ENCODE peak calls at places on chromosomes 5 and 9, in seven cellular contexts. One of them, this sample, is unnamed.

GRCh38 chr9:134139081-134139480 is 3.2 kb downstream of the WDR5 start:
- DNase-seq in prostate gland: no peak
- DNase-seq in H1: no peak
- DNase-seq in IMR-90: peak; percentile 44
- DNase-seq in adrenal gland: no peak
- DNase-seq in upper lobe of left lung: no peak
- DNase-seq in ovary: no peak
- DNase-seq in this sample: no peak

GRCh38 chr5:35324201-35324600 is 93.9 kb upstream of the PRLR start:
- DNase-seq in ovary: no peak
- DNase-seq in H1: no peak
- DNase-seq in prostate gland: no peak
- DNase-seq in adrenal gland: no peak
- DNase-seq in IMR-90: no peak
- DNase-seq in upper lobe of left lung: peak; percentile 25
- DNase-seq in this sample: no peak

GRCh38 chr5:146553446-146553845 is 37.5 kb upstream of the GPR151 start:
- DNase-seq in IMR-90: no peak
- DNase-seq in prostate gland: no peak
- DNase-seq in upper lobe of left lung: no peak
- DNase-seq in adrenal gland: no peak
- DNase-seq in ovary: no peak
- DNase-seq in H1: no peak
- DNase-seq in this sample: no peak

GRCh38 chr9:84754896-84755295 is 85.4 kb downstream of the NTRK2 start:
- DNase-seq in IMR-90: no peak
- DNase-seq in ovary: no peak
- DNase-seq in H1: no peak
- DNase-seq in adrenal gland: no peak
- DNase-seq in upper lobe of left lung: no peak
- DNase-seq in prostate gland: no peak
- DNase-seq in this sample: no peak

GRCh38 chr5:61450880-61451279 is 118.8 kb downstream of the ZSWIM6 start:
- DNase-seq in IMR-90: peak; percentile 51
- DNase-seq in ovary: no peak
- DNase-seq in adrenal gland: no peak
- DNase-seq in prostate gland: peak; percentile 19
- DNase-seq in upper lobe of left lung: no peak
- DNase-seq in H1: no peak
- DNase-seq in this sample: no peak

GRCh38 chr5:141867139-141867538 is 11.1 kb downstream of the PCDH1 start:
- DNase-seq in ovary: no peak
- DNase-seq in IMR-90: no peak
- DNase-seq in adrenal gland: no peak
- DNase-seq in prostate gland: no peak
- DNase-seq in upper lobe of left lung: no peak
- DNase-seq in H1: no peak
- DNase-seq in this sample: no peak

GRCh38 chr5:143957455-143957854 is 145.5 kb downstream of the HMHB1 start:
- DNase-seq in IMR-90: no peak
- DNase-seq in prostate gland: no peak
- DNase-seq in upper lobe of left lung: no peak
- DNase-seq in ovary: no peak
- DNase-seq in adrenal gland: no peak
- DNase-seq in H1: no peak
- DNase-seq in this sample: no peak

GRCh38 chr5:134965271-134965825 is 2.4 kb upstream of the CATSPER3 start:
- DNase-seq in prostate gland: no peak
- DNase-seq in IMR-90: no peak
- DNase-seq in H1: no peak
- DNase-seq in adrenal gland: peak; percentile 65
- DNase-seq in ovary: no peak
- DNase-seq in upper lobe of left lung: no peak
- DNase-seq in this sample: no peak

GRCh38 chr5:41296066-41296465 is 82.7 kb upstream of the C6 start:
- DNase-seq in adrenal gland: no peak
- DNase-seq in IMR-90: no peak
- DNase-seq in upper lobe of left lung: no peak
- DNase-seq in H1: no peak
- DNase-seq in prostate gland: no peak
- DNase-seq in ovary: no peak
- DNase-seq in this sample: no peak

GRCh38 chr5:61625682-61626620 is 293.9 kb downstream of the ZSWIM6 start:
- DNase-seq in prostate gland: peak; percentile 58
- DNase-seq in adrenal gland: peak; percentile 93
- DNase-seq in upper lobe of left lung: peak; percentile 94
- DNase-seq in IMR-90: peak; percentile 11
- DNase-seq in H1: peak; percentile 29
- DNase-seq in ovary: peak; percentile 78
- DNase-seq in this sample: no peak

GRCh38 chr5:156326718-156327259 is at the start of gene SGCD:
- DNase-seq in adrenal gland: peak; percentile 75
- DNase-seq in IMR-90: peak; percentile 90
- DNase-seq in prostate gland: no peak
- DNase-seq in H1: no peak
- DNase-seq in upper lobe of left lung: peak; percentile 79
- DNase-seq in ovary: peak; percentile 77
- DNase-seq in this sample: no peak

GRCh38 chr9:87375397-87376073 is 122.1 kb upstream of the DAPK1 start:
- DNase-seq in H1: no peak
- DNase-seq in adrenal gland: no peak
- DNase-seq in prostate gland: no peak
- DNase-seq in IMR-90: no peak
- DNase-seq in upper lobe of left lung: no peak
- DNase-seq in ovary: no peak
- DNase-seq in this sample: no peak

GRCh38 chr5:135535820-135536801 is at the start of gene NEUROG1:
- DNase-seq in prostate gland: no peak
- DNase-seq in H1: no peak
- DNase-seq in ovary: no peak
- DNase-seq in upper lobe of left lung: peak; percentile 80
- DNase-seq in adrenal gland: no peak
- DNase-seq in IMR-90: no peak
- DNase-seq in this sample: no peak

GRCh38 chr9:9893837-9894236 is 719.0 kb downstream of the PTPRD start:
- DNase-seq in IMR-90: no peak
- DNase-seq in H1: no peak
- DNase-seq in prostate gland: no peak
- DNase-seq in adrenal gland: no peak
- DNase-seq in ovary: no peak
- DNase-seq in upper lobe of left lung: no peak
- DNase-seq in this sample: no peak

DNA sequence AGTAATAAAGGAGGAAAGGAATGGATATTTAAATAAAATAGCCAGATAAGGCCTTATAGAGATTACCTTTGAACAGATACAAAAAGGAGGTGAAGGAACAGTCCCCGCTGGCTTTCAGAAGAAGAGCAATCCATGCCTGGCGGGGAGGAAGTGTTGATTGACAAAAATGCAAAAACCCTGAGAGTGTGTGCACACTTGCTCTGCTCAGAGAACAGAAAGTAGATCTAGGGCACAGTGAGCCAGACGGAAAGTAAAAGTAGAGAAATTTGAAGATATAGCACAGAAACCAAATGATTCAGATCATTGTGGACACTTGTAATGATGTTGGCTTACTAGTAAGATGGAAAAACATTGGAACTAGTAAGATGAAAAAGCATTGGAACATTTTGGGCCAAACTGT is 720.6 kb downstream of the PTPRD start:
- DNase-seq in IMR-90: no peak
- DNase-seq in upper lobe of left lung: no peak
- DNase-seq in H1: no peak
- DNase-seq in adrenal gland: no peak
- DNase-seq in prostate gland: no peak
- DNase-seq in ovary: no peak
- DNase-seq in this sample: no peak
- H3K27ac ChIP-seq in IMR-90: no peak overlapping the region
- H3K27ac ChIP-seq in upper lobe of left lung: no peak overlapping the region
- H3K27ac ChIP-seq in H1: no peak overlapping the region
- H3K27ac ChIP-seq in adrenal gland: no peak overlapping the region
- H3K27ac ChIP-seq in prostate gland: no peak overlapping the region
- H3K27ac ChIP-seq in ovary: no peak overlapping the region
- H3K27ac ChIP-seq in this sample: no peak overlapping the region

GRCh38 chr5:178389796-178390195 is 157.2 kb upstream of the PHYKPL start:
- DNase-seq in H1: no peak
- DNase-seq in adrenal gland: no peak
- DNase-seq in ovary: peak; percentile 17
- DNase-seq in prostate gland: no peak
- DNase-seq in upper lobe of left lung: peak; percentile 39
- DNase-seq in IMR-90: no peak
- DNase-seq in this sample: no peak

GRCh38 chr5:178387856-178388190 is 155.2 kb upstream of the PHYKPL start:
- DNase-seq in prostate gland: no peak
- DNase-seq in upper lobe of left lung: no peak
- DNase-seq in IMR-90: no peak
- DNase-seq in H1: no peak
- DNase-seq in ovary: peak; percentile 21
- DNase-seq in adrenal gland: no peak
- DNase-seq in this sample: no peak

GRCh38 chr5:178388381-178389030 is 155.9 kb upstream of the PHYKPL start:
- DNase-seq in prostate gland: no peak
- DNase-seq in H1: no peak
- DNase-seq in IMR-90: peak; percentile 18
- DNase-seq in ovary: peak; percentile 23
- DNase-seq in adrenal gland: peak; percentile 33
- DNase-seq in upper lobe of left lung: no peak
- DNase-seq in this sample: no peak

GRCh38 chr5:178387061-178387855 is 154.7 kb upstream of the PHYKPL start:
- DNase-seq in upper lobe of left lung: no peak
- DNase-seq in IMR-90: no peak
- DNase-seq in ovary: no peak
- DNase-seq in prostate gland: no peak
- DNase-seq in adrenal gland: no peak
- DNase-seq in H1: no peak
- DNase-seq in this sample: no peak

DNA sequence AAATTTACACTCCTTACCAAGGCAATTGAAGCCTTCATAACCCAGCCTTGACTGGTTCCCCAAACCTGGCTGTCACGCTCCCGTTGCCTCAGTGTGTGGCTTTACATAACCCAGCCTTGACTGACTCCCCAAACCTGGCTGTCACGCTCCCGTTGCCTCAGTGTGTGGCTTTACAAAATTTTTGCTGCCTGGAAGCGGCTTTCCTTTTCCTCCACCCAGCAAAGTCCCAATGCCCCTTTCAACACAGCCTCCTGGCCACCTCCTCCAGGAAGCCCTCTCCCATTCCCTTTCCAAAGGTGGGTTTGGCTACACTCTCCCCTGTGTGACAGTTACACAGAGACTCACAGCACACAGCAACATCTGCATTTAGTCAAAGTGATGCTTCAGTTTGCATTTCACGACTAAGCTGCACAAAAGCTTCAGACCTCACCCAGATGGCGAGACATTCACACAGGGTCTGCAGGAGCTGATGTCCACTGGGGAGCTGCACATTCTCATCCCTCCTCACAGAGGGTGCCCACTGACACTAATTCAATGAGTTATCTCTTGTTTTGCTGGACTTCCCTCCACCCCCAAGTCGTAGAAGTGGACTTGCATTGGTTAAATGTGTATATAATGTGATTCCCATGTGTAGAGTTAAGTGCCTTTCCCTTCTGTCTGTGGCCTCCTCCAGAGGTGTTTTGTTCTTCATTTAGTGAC is 156.6 kb upstream of the PHYKPL start:
- DNase-seq in H1: no peak
- DNase-seq in prostate gland: no peak
- DNase-seq in upper lobe of left lung: no peak
- DNase-seq in adrenal gland: no peak
- DNase-seq in ovary: no peak
- DNase-seq in IMR-90: no peak
- DNase-seq in this sample: no peak
- H3K27me3 ChIP-seq in H1: no peaks in the 10 kb centered on the region
- H3K27me3 ChIP-seq in prostate gland: no peaks in the 10 kb centered on the region
- H3K27me3 ChIP-seq in upper lobe of left lung: no peaks in the 10 kb centered on the region
- H3K27me3 ChIP-seq in adrenal gland: no peaks in the 10 kb centered on the region
- H3K27me3 ChIP-seq in ovary: no peaks in the 10 kb centered on the region
- H3K27me3 ChIP-seq in IMR-90: no peaks in the 10 kb centered on the region
- H3K27me3 ChIP-seq in this sample: no peaks in the 10 kb centered on the region

DNA sequence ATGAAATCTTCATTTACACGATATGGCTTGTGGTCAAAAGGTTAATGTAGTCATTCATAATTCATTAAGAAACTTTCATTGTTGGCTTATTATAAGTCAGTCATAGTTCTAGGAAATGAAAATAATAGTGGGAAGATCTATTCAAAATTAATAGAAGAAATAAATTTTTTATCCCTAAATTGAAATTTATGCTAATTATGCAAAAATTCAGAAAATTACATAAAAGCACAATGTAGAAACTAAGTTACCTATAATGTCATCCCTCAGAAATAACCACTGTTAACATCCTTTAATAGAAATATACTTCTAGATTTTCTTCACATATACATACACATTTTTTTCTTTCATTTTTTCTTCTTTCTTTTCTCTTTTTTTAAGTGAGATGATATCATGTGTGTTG is 15.9 kb upstream of the JAK2 start:
- DNase-seq in adrenal gland: no peak
- DNase-seq in H1: no peak
- DNase-seq in upper lobe of left lung: no peak
- DNase-seq in IMR-90: no peak
- DNase-seq in ovary: no peak
- DNase-seq in prostate gland: no peak
- DNase-seq in this sample: no peak
- TF ChIP-seq POLR2A in adrenal gland: no peak
- TF ChIP-seq POLR2A in H1: no peak
- TF ChIP-seq POLR2A in upper lobe of left lung: no peak
- TF ChIP-seq POLR2A in IMR-90: no peak
- TF ChIP-seq POLR2A in ovary: no peak
- TF ChIP-seq POLR2A in prostate gland: no peak
- TF ChIP-seq POLR2A in this sample: no peak

DNA sequence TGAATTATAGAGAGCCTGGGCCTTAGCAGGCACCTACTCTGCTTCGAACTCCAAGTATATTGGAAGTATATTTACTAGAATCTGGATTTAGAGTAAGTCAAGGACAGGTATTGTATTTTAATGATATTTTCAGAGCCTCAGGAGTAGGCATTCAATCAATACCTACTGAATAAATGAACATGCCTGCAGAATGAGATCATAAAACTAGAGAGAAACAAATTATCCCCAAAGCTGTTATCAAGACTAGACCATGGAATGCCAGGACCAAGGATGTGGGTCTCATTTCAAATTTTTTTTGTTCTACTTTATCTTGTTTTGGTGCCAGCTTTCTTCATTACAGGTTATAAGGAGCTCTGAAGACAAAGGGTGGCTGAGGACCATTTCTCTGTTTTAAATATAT is 66.0 kb downstream of the GDNF start:
- DNase-seq in upper lobe of left lung: no peak
- DNase-seq in IMR-90: no peak
- DNase-seq in prostate gland: no peak
- DNase-seq in ovary: no peak
- DNase-seq in adrenal gland: no peak
- DNase-seq in H1: no peak
- DNase-seq in this sample: no peak
- H3K27ac ChIP-seq in upper lobe of left lung: no peak overlapping the region
- H3K27ac ChIP-seq in IMR-90: no peak overlapping the region
- H3K27ac ChIP-seq in prostate gland: no peak overlapping the region
- H3K27ac ChIP-seq in ovary: no peak overlapping the region
- H3K27ac ChIP-seq in adrenal gland: no peak overlapping the region
- H3K27ac ChIP-seq in H1: no peak overlapping the region
- H3K27ac ChIP-seq in this sample: no peak overlapping the region

GRCh38 chr9:113738506-113738897 is 137.6 kb upstream of the ZNF618 start:
- DNase-seq in IMR-90: no peak
- DNase-seq in adrenal gland: no peak
- DNase-seq in ovary: no peak
- DNase-seq in upper lobe of left lung: no peak
- DNase-seq in H1: no peak
- DNase-seq in prostate gland: no peak
- DNase-seq in this sample: no peak
- H3K27me3 ChIP-seq in IMR-90: peaks cover 29% of the 10 kb centered on the region
- H3K27me3 ChIP-seq in adrenal gland: no peaks in the 10 kb centered on the region
- H3K27me3 ChIP-seq in ovary: no peaks in the 10 kb centered on the region
- H3K27me3 ChIP-seq in upper lobe of left lung: no peaks in the 10 kb centered on the region
- H3K27me3 ChIP-seq in H1: no peaks in the 10 kb centered on the region
- H3K27me3 ChIP-seq in prostate gland: no peaks in the 10 kb centered on the region
- H3K27me3 ChIP-seq in this sample: peaks cover 18% of the 10 kb centered on the region

This sample was measured in esophagus squamous epithelium.